ENCODE peak calls at places on chromosomes 12 and 14, in five cellular contexts. I, U, O, W and M are unnamed samples.

GRCh38 chr14:88322505-88323085 is 474 bp downstream of the KCNK10 start:
- DNase-seq in W (no peak), U (no peak), O (no peak), I (no peak), M (no peak)

GRCh38 chr14:100688598-100689499 is 37.8 kb upstream of the DLK1 start:
- DNase-seq in O (peak; percentile 76), W (no peak), U (no peak), I (no peak), M (no peak)

GRCh38 chr12:53575502-53576264 is 50.5 kb downstream of the ATF7 start:
- DNase-seq in O (peak; percentile 91), W (no peak), U (no peak), I (no peak), M (peak; percentile 75)

GRCh38 chr12:104695453-104696148 is 238.9 kb downstream of the CHST11 start:
- DNase-seq in U (peak; percentile 63), O (peak; percentile 85), I (no peak), W (no peak), M (peak; percentile 97)

GRCh38 chr12:104072099-104072498 is 7.8 kb downstream of the HCFC2 start:
- DNase-seq in W (no peak), O (no peak), U (no peak), I (no peak), M (no peak)

GRCh38 chr14:63573579-63573978 is 30.4 kb upstream of the PPP2R5E start:
- DNase-seq in U (no peak), W (no peak), O (no peak), I (no peak), M (peak; percentile 19)

GRCh38 chr12:63420206-63420644 is 248.1 kb downstream of the DPY19L2 start:
- DNase-seq in U (peak; percentile 13), W (peak; percentile 96), O (peak; percentile 69), I (peak; percentile 48), M (peak; percentile 12)

GRCh38 chr12:91722072-91722471 is 423.6 kb downstream of the BTG1 start:
- DNase-seq in I (no peak), U (no peak), O (no peak), W (no peak), M (peak; percentile 41)

GRCh38 chr14:68952544-68953535 is 26.3 kb downstream of the ACTN1 start:
- DNase-seq in U (no peak), O (peak; percentile 98), I (no peak), W (no peak), M (peak; percentile 57)

GRCh38 chr14:78232666-78233065 is 62.5 kb downstream of the NRXN3 start:
- DNase-seq in O (no peak), W (no peak), I (no peak), U (no peak), M (no peak)

GRCh38 chr14:100714205-100714781 is 12.4 kb upstream of the DLK1 start:
- DNase-seq in I (no peak), W (no peak), U (no peak), O (no peak), M (no peak)

GRCh38 chr12:25018146-25018545 is 69.2 kb upstream of the BCAT1 start:
- DNase-seq in W (no peak), U (no peak), O (no peak), I (no peak), M (no peak)

GRCh38 chr12:89542912-89543592 is 17.2 kb upstream of the POC1B start:
- DNase-seq in W (peak; percentile 78), I (peak; percentile 77), O (peak; percentile 89), U (peak; percentile 62), M (peak; percentile 47)

GRCh38 chr12:89453579-89453978 is 71.0 kb downstream of the GALNT4 start:
- DNase-seq in I (no peak), U (peak; percentile 75), O (peak; percentile 91), W (no peak), M (no peak)

GRCh38 chr12:34403706-34404376 is 381.5 kb downstream of the ALG10 start:
- DNase-seq in O (no peak), U (no peak), I (no peak), W (no peak), M (no peak)

GRCh38 chr12:18798445-18799139 is 60.7 kb downstream of the CAPZA3 start:
- DNase-seq in O (peak; percentile 34), U (peak; percentile 13), I (no peak), W (no peak), M (no peak)

GRCh38 chr12:66129934-66130266 is 650 bp downstream of the LLPH start:
- DNase-seq in W (no peak), U (no peak), I (no peak), O (no peak), M (no peak)

GRCh38 chr12:103827800-103828440 is 13.1 kb downstream of the NT5DC3 start:
- DNase-seq in U (no peak), I (no peak), W (no peak), O (no peak), M (no peak)

GRCh38 chr12:62865090-62865489 is 69.9 kb downstream of the PPM1H start:
- DNase-seq in I (no peak), O (no peak), U (no peak), W (no peak), M (no peak)

GRCh38 chr14:35470775-35471174 is 63.2 kb upstream of the INSM2 start:
- DNase-seq in O (peak; percentile 20), U (no peak), W (peak; percentile 4), I (peak; percentile 26), M (no peak)

GRCh38 chr14:74048291-74048690 is 29.1 kb downstream of the BBOF1 start:
- DNase-seq in U (no peak), O (no peak), I (no peak), W (peak; percentile 5), M (no peak)

GRCh38 chr12:9667403-9667802 is 2.1 kb upstream of the CLEC2D start:
- DNase-seq in O (no peak), I (no peak), U (no peak), W (no peak), M (no peak)

GRCh38 chr14:85391892-85392291 is 138.1 kb upstream of the FLRT2 start:
- DNase-seq in W (no peak), I (no peak), U (no peak), O (no peak), M (no peak)

DNA sequence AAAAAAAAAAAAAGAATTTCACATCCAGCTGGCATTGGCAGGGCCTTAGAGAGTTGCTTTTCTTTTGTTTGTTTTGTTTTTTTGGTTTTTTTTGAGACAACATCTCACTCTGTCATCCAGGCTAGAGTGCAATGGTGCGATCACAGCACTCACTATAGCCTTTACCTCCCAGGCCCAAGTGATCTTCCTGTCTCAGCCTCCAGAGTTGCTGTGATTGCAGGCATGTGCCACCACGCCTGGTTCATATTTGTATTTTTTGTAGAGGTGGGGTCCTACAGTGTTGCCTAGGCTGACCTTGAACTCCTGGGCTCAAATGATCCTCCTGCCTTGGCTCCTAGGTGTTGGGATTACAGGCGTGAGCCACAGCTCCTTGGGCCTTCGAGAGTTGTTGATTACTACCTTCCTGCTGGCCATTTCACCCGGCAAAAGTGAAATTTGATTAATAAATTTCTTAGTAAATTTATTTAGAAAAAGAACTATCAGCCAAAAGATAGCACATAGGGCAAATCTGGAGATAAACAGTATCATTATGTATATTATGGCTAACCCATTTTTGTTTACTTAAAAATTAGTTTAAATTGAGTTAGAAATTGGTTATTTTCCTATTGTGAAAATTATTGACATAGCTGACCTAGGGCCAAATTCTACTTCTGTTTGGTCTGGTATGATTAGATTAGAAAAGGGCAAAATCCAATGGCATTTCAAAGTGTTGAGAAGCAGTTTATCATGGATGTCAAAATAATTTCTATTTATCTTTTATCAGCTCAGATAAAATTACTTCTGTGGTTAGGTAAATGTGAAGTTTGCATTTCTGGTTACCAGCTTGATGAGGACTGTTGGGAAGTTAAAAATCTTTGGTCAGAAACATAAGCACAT is 12.6 kb downstream of the ACTR6 start:
- DNase-seq in I (no peak), U (no peak), O (no peak), W (no peak), M (no peak)
- H3K4me3 ChIP-seq in I (no peak overlapping the region), U (no peak overlapping the region), O (no peak overlapping the region), W (no peak overlapping the region), M (no peak overlapping the region)

GRCh38 chr14:56147980-56148901 is 30.0 kb downstream of the PELI2 start:
- DNase-seq in W (no peak), U (no peak), I (no peak), O (no peak), M (no peak)

GRCh38 chr14:56150018-56150417 is 31.8 kb downstream of the PELI2 start:
- DNase-seq in W (no peak), I (no peak), U (no peak), O (no peak), M (no peak)

GRCh38 chr14:56152221-56152620 is 34.0 kb downstream of the PELI2 start:
- DNase-seq in O (no peak), W (no peak), I (no peak), U (no peak), M (no peak)

GRCh38 chr14:56153271-56153670 is 35.1 kb downstream of the PELI2 start:
- DNase-seq in O (peak; percentile 37), I (no peak), U (no peak), W (no peak), M (no peak)

GRCh38 chr14:56150645-56151345 is 32.6 kb downstream of the PELI2 start:
- DNase-seq in O (no peak), U (no peak), I (no peak), W (no peak), M (no peak)
- H3K4me3 ChIP-seq in O (no peak overlapping the region), U (no peak overlapping the region), I (no peak overlapping the region), W (no peak overlapping the region), M (no peak overlapping the region)

DNA sequence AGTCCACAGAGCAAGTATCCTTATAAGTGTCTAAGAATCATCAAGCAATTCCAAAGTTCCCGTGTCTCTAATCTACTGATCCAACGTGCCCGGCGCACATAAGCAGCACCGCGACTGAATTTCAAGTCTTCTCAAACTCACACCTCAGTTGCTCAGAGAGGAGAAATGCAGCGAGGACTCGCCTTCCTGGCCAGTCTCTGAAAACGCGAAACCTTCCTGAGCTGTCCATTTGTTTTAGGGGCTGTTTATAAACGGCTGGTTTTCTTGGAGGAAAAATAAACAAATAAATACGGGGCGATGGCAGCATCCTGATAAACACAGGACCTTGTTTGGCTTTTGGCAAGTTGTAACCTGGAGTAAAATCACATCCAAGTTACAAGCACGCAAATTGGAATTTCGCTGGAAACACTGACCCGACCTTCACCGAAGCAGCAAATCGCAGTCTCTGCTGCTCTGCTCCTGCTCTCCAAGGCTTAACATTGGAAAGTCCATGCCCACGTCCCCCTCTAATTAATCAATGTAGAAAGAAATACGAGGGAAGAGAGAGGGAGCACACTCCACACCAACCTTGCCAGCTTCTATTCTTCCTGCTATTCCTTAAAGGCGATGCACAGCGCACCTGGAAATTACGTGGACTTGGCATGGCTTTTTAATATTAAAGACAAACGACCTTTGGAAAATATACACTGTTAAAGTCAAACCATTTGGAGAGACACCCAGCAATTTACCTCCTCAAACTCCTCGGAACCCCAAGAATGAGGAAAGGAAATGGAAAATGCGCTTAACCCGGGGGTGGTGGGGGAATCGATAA is 248.7 kb downstream of the APAF1 start:
- DNase-seq in O (peak; percentile 4), W (no peak), U (no peak), I (no peak), M (no peak)
- H3K4me3 ChIP-seq in O (no peak overlapping the region), W (peak overlapping the region; percentile 54), U (no peak overlapping the region), I (peak overlapping the region; percentile 49), M (no peak overlapping the region)

GRCh38 chr12:122724641-122725243 is 5.9 kb downstream of the HCAR1 start:
- DNase-seq in U (no peak), W (no peak), O (no peak), I (no peak), M (no peak)

GRCh38 chr12:122722347-122722746 is 5.7 kb upstream of the HCAR3 start:
- DNase-seq in U (no peak), I (no peak), O (no peak), W (no peak), M (no peak)

GRCh38 chr12:122729583-122730214 is 945 bp downstream of the HCAR1 start:
- DNase-seq in I (no peak), O (no peak), W (no peak), U (no peak), M (no peak)

GRCh38 chr12:122726056-122726558 is 4.5 kb downstream of the HCAR1 start:
- DNase-seq in W (no peak), I (no peak), O (no peak), U (no peak), M (no peak)

GRCh38 chr12:122725452-122725851 is 5.2 kb downstream of the HCAR1 start:
- DNase-seq in W (no peak), I (no peak), O (no peak), U (no peak), M (no peak)
- H3K4me3 ChIP-seq in W (no peak overlapping the region), I (no peak overlapping the region), O (no peak overlapping the region), U (no peak overlapping the region), M (no peak overlapping the region)